ENCODE peak calls at places on chromosomes 3 and 15, in ten cellular contexts. C, J, B, P, Y, T, Z, V, A and N are unnamed samples.

GRCh38 chr3:15272431-15273196 is 59.8 kb downstream of the SH3BP5 start:
- DNase-seq in A (no peak), Z (peak), C (no peak), T (no peak), Y (no peak), P (no peak), V (no peak), B (no peak), J (no peak), N (no peak)

GRCh38 chr3:187368251-187368733 is at the start of gene RTP4:
- DNase-seq in Y (peak), A (peak), B (peak), V (peak), P (no peak), C (peak), Z (peak), T (no peak), J (peak), N (peak)

GRCh38 chr3:66010348-66011097 is 28.2 kb downstream of the MAGI1 start:
- DNase-seq in Y (peak), Z (no peak), T (no peak), A (no peak), C (no peak), J (no peak), B (no peak), P (no peak), V (no peak), N (peak)

GRCh38 chr15:66472176-66472999 is 25.2 kb downstream of the SNAPC5 start:
- DNase-seq in P (no peak), C (peak), B (peak), V (peak), Z (peak), T (peak), A (peak), J (no peak), Y (peak), N (no peak)

GRCh38 chr3:128447561-128448013 is 19.1 kb downstream of the DNAJB8 start:
- DNase-seq in V (no peak), Y (peak), T (peak), Z (peak), J (no peak), A (peak), B (peak), C (no peak), P (no peak), N (no peak)

GRCh38 chr15:77066961-77067690 is 3.8 kb downstream of the TSPAN3 start:
- DNase-seq in C (no peak), V (no peak), T (peak), Z (no peak), Y (peak), A (no peak), B (no peak), P (no peak), J (peak), N (peak)

GRCh38 chr3:176046717-176047116 is 1150.6 kb downstream of the TBL1XR1 start:
- DNase-seq in J (no peak), P (no peak), C (no peak), Y (no peak), V (no peak), Z (no peak), A (no peak), B (no peak), T (no peak), N (no peak)

GRCh38 chr3:196569003-196569516 is 600 bp downstream of the FBXO45 start:
- DNase-seq in T (no peak), C (no peak), B (peak), Y (peak), P (peak), A (peak), J (no peak), Z (peak), V (peak), N (peak)

GRCh38 chr15:31366169-31366734 is 39.6 kb downstream of the KLF13 start:
- DNase-seq in C (peak), T (no peak), Z (no peak), P (no peak), J (no peak), Y (no peak), A (no peak), V (no peak), B (no peak), N (no peak)

GRCh38 chr3:9862391-9863235 is 17.4 kb downstream of the CIDEC start:
- DNase-seq in B (peak), Y (peak), P (no peak), J (no peak), V (peak), T (no peak), A (no peak), C (no peak), Z (peak), N (no peak)

GRCh38 chr15:101206173-101206572 is 45.7 kb downstream of the CHSY1 start:
- DNase-seq in T (peak), A (no peak), C (no peak), B (no peak), V (no peak), P (no peak), Z (peak), J (no peak), Y (peak), N (peak)

GRCh38 chr15:101496198-101496986 is 6.9 kb upstream of the PCSK6 start:
- DNase-seq in C (no peak), Y (no peak), T (no peak), A (no peak), Z (no peak), B (peak), P (no peak), J (no peak), V (no peak), N (no peak)

GRCh38 chr3:180287703-180288102 is 251.0 kb upstream of the PEX5L start:
- DNase-seq in T (no peak), A (no peak), Z (no peak), J (no peak), B (no peak), Y (no peak), C (no peak), V (no peak), P (no peak), N (no peak)

GRCh38 chr15:78302579-78302978 is 3.2 kb upstream of the SKIC8 start:
- DNase-seq in A (no peak), C (no peak), Y (no peak), T (peak), J (no peak), B (peak), Z (no peak), V (no peak), P (no peak), N (no peak)